ENCODE peak calls at places on chromosomes 5 and 9, in four cellular contexts. One of them, this sample, is unnamed.

GRCh38 chr9:134473353-134474057 is 147.2 kb downstream of the RXRA start:
- DNase-seq in IMR-90: no peak
- DNase-seq in fibroblast of lung: no peak
- DNase-seq in CD8-positive, alpha-beta T cell: no peak
- DNase-seq in this sample: no peak

GRCh38 chr5:83632874-83633273 is 87.8 kb downstream of the HAPLN1 start:
- DNase-seq in IMR-90: peak; percentile 84
- DNase-seq in fibroblast of lung: peak; percentile 87
- DNase-seq in CD8-positive, alpha-beta T cell: no peak
- DNase-seq in this sample: no peak

GRCh38 chr9:126453156-126453963 is 126.7 kb downstream of the MVB12B start:
- DNase-seq in IMR-90: no peak
- DNase-seq in fibroblast of lung: peak; percentile 39
- DNase-seq in CD8-positive, alpha-beta T cell: no peak
- DNase-seq in this sample: no peak

GRCh38 chr5:89313044-89313443 is 430.1 kb upstream of the MEF2C start:
- DNase-seq in IMR-90: peak; percentile 74
- DNase-seq in fibroblast of lung: peak; percentile 93
- DNase-seq in CD8-positive, alpha-beta T cell: no peak
- DNase-seq in this sample: no peak

GRCh38 chr9:4430492-4431261 is 59.6 kb upstream of the SLC1A1 start:
- DNase-seq in IMR-90: no peak
- DNase-seq in fibroblast of lung: peak; percentile 11
- DNase-seq in CD8-positive, alpha-beta T cell: no peak
- DNase-seq in this sample: no peak

GRCh38 chr5:139453683-139454567 is 8.6 kb downstream of the ECSCR start:
- DNase-seq in IMR-90: no peak
- DNase-seq in fibroblast of lung: no peak
- DNase-seq in CD8-positive, alpha-beta T cell: peak; percentile 54
- DNase-seq in this sample: no peak

GRCh38 chr9:84145780-84146179 is 165.2 kb downstream of the RMI1 start:
- DNase-seq in IMR-90: no peak
- DNase-seq in fibroblast of lung: no peak
- DNase-seq in CD8-positive, alpha-beta T cell: no peak
- DNase-seq in this sample: no peak

GRCh38 chr9:86187121-86187520 is 72.3 kb downstream of the C9orf153 start:
- DNase-seq in IMR-90: no peak
- DNase-seq in fibroblast of lung: no peak
- DNase-seq in CD8-positive, alpha-beta T cell: no peak
- DNase-seq in this sample: no peak

GRCh38 chr5:56637321-56637920 is 177.9 kb upstream of the MAP3K1 start:
- DNase-seq in IMR-90: peak; percentile 52
- DNase-seq in fibroblast of lung: peak; percentile 75
- DNase-seq in CD8-positive, alpha-beta T cell: no peak
- DNase-seq in this sample: no peak

GRCh38 chr9:110015759-110016158 is 192.2 kb downstream of the C9orf152 start:
- DNase-seq in IMR-90: peak; percentile 94
- DNase-seq in fibroblast of lung: peak; percentile 94
- DNase-seq in CD8-positive, alpha-beta T cell: no peak
- DNase-seq in this sample: peak; percentile 53

GRCh38 chr9:133882849-133883248 is 109.3 kb downstream of the VAV2 start:
- DNase-seq in IMR-90: no peak
- DNase-seq in fibroblast of lung: no peak
- DNase-seq in CD8-positive, alpha-beta T cell: no peak
- DNase-seq in this sample: no peak

GRCh38 chr9:72586388-72587160 is 65.2 kb downstream of the TMC1 start:
- DNase-seq in IMR-90: peak; percentile 90
- DNase-seq in fibroblast of lung: peak; percentile 77
- DNase-seq in CD8-positive, alpha-beta T cell: peak; percentile 61
- DNase-seq in this sample: peak; percentile 33

GRCh38 chr5:45454114-45454513 is 242.1 kb downstream of the HCN1 start:
- DNase-seq in IMR-90: peak; percentile 20
- DNase-seq in fibroblast of lung: peak; percentile 1
- DNase-seq in CD8-positive, alpha-beta T cell: no peak
- DNase-seq in this sample: no peak

GRCh38 chr5:90135979-90136378 is 273.6 kb downstream of the CETN3 start:
- DNase-seq in IMR-90: no peak
- DNase-seq in fibroblast of lung: no peak
- DNase-seq in CD8-positive, alpha-beta T cell: no peak
- DNase-seq in this sample: no peak

GRCh38 chr5:52392321-52392720 is 395.4 kb upstream of the ITGA1 start:
- DNase-seq in IMR-90: no peak
- DNase-seq in fibroblast of lung: no peak
- DNase-seq in CD8-positive, alpha-beta T cell: no peak
- DNase-seq in this sample: no peak

GRCh38 chr5:93990504-93991085 is 249.2 kb upstream of the POU5F2 start:
- DNase-seq in IMR-90: peak; percentile 2
- DNase-seq in fibroblast of lung: no peak
- DNase-seq in CD8-positive, alpha-beta T cell: no peak
- DNase-seq in this sample: no peak

GRCh38 chr5:78574157-78574673 is 74.4 kb downstream of the LHFPL2 start:
- DNase-seq in IMR-90: no peak
- DNase-seq in fibroblast of lung: no peak
- DNase-seq in CD8-positive, alpha-beta T cell: no peak
- DNase-seq in this sample: no peak

GRCh38 chr9:95887926-95888497 is 12.5 kb downstream of the ERCC6L2 start:
- DNase-seq in IMR-90: no peak
- DNase-seq in fibroblast of lung: no peak
- DNase-seq in CD8-positive, alpha-beta T cell: no peak
- DNase-seq in this sample: peak; percentile 26

GRCh38 chr9:113215142-113215541 is 5.9 kb downstream of the FKBP15 start:
- DNase-seq in IMR-90: peak; percentile 46
- DNase-seq in fibroblast of lung: peak; percentile 47
- DNase-seq in CD8-positive, alpha-beta T cell: no peak
- DNase-seq in this sample: peak; percentile 19

GRCh38 chr9:36980148-36980974 is 53.7 kb downstream of the PAX5 start:
- DNase-seq in IMR-90: no peak
- DNase-seq in fibroblast of lung: no peak
- DNase-seq in CD8-positive, alpha-beta T cell: no peak
- DNase-seq in this sample: no peak

GRCh38 chr9:104921067-104921741 is 6.8 kb downstream of the ABCA1 start:
- DNase-seq in IMR-90: no peak
- DNase-seq in fibroblast of lung: no peak
- DNase-seq in CD8-positive, alpha-beta T cell: no peak
- DNase-seq in this sample: no peak

GRCh38 chr5:97986069-97986468 is 787.4 kb upstream of the RGMB start:
- DNase-seq in IMR-90: peak; percentile 60
- DNase-seq in fibroblast of lung: peak; percentile 66
- DNase-seq in CD8-positive, alpha-beta T cell: no peak
- DNase-seq in this sample: no peak

GRCh38 chr9:98211260-98211659 is 18.8 kb upstream of the CORO2A start:
- DNase-seq in IMR-90: no peak
- DNase-seq in fibroblast of lung: no peak
- DNase-seq in CD8-positive, alpha-beta T cell: no peak
- DNase-seq in this sample: no peak

GRCh38 chr9:114302727-114303126 is 20.2 kb upstream of the ORM1 start:
- DNase-seq in IMR-90: no peak
- DNase-seq in fibroblast of lung: no peak
- DNase-seq in CD8-positive, alpha-beta T cell: peak; percentile 4
- DNase-seq in this sample: no peak

GRCh38 chr9:254516-254915 is 39.9 kb downstream of the DOCK8 start:
- DNase-seq in IMR-90: no peak
- DNase-seq in fibroblast of lung: no peak
- DNase-seq in CD8-positive, alpha-beta T cell: no peak
- DNase-seq in this sample: no peak

GRCh38 chr5:7396169-7397004 is 449 bp downstream of the ADCY2 start:
- DNase-seq in IMR-90: no peak
- DNase-seq in fibroblast of lung: peak; percentile 34
- DNase-seq in CD8-positive, alpha-beta T cell: no peak
- DNase-seq in this sample: no peak

GRCh38 chr5:5017827-5018559 is 122.1 kb upstream of the ADAMTS16 start:
- DNase-seq in IMR-90: no peak
- DNase-seq in fibroblast of lung: peak; percentile 89
- DNase-seq in CD8-positive, alpha-beta T cell: no peak
- DNase-seq in this sample: no peak

GRCh38 chr5:68041293-68041692 is 174.3 kb upstream of the PIK3R1 start:
- DNase-seq in IMR-90: no peak
- DNase-seq in fibroblast of lung: no peak
- DNase-seq in CD8-positive, alpha-beta T cell: no peak
- DNase-seq in this sample: no peak

GRCh38 chr5:51558682-51559081 is 175.4 kb downstream of the ISL1 start:
- DNase-seq in IMR-90: no peak
- DNase-seq in fibroblast of lung: no peak
- DNase-seq in CD8-positive, alpha-beta T cell: no peak
- DNase-seq in this sample: no peak

GRCh38 chr5:17206021-17206420 is 11.4 kb upstream of the BASP1 start:
- DNase-seq in IMR-90: no peak
- DNase-seq in fibroblast of lung: no peak
- DNase-seq in CD8-positive, alpha-beta T cell: no peak
- DNase-seq in this sample: no peak

GRCh38 chr5:103461223-103461622 is 101.4 kb downstream of the NUDT12 start:
- DNase-seq in IMR-90: peak; percentile 64
- DNase-seq in fibroblast of lung: peak; percentile 96
- DNase-seq in CD8-positive, alpha-beta T cell: no peak
- DNase-seq in this sample: no peak

GRCh38 chr9:29349050-29349449 is 1775.8 kb upstream of the C9orf72 start:
- DNase-seq in IMR-90: no peak
- DNase-seq in fibroblast of lung: peak; percentile 42
- DNase-seq in CD8-positive, alpha-beta T cell: no peak
- DNase-seq in this sample: no peak

GRCh38 chr5:3517331-3517730 is 78.3 kb upstream of the IRX1 start:
- DNase-seq in IMR-90: no peak
- DNase-seq in fibroblast of lung: no peak
- DNase-seq in CD8-positive, alpha-beta T cell: no peak
- DNase-seq in this sample: no peak

GRCh38 chr9:114189823-114190562 is 34.7 kb downstream of the COL27A1 start:
- DNase-seq in IMR-90: no peak
- DNase-seq in fibroblast of lung: no peak
- DNase-seq in CD8-positive, alpha-beta T cell: no peak
- DNase-seq in this sample: no peak

GRCh38 chr9:35649431-35650340 is 1.0 kb downstream of the SIT1 start:
- DNase-seq in IMR-90: no peak
- DNase-seq in fibroblast of lung: no peak
- DNase-seq in CD8-positive, alpha-beta T cell: peak; percentile 72
- DNase-seq in this sample: peak; percentile 55

GRCh38 chr9:128881884-128882676 is at the start of the genes KYAT1 and LRRC8A:
- DNase-seq in IMR-90: peak; percentile 93
- DNase-seq in fibroblast of lung: peak; percentile 93
- DNase-seq in CD8-positive, alpha-beta T cell: peak; percentile 99
- DNase-seq in this sample: peak; percentile 97

GRCh38 chr9:128885376-128885775 is 3.4 kb downstream of the LRRC8A start:
- DNase-seq in IMR-90: no peak
- DNase-seq in fibroblast of lung: no peak
- DNase-seq in CD8-positive, alpha-beta T cell: no peak
- DNase-seq in this sample: no peak

GRCh38 chr9:128882677-128883590 is 1.0 kb downstream of the LRRC8A start:
- DNase-seq in IMR-90: no peak
- DNase-seq in fibroblast of lung: peak; percentile 46
- DNase-seq in CD8-positive, alpha-beta T cell: no peak
- DNase-seq in this sample: no peak

GRCh38 chr9:128885798-128886197 is 3.9 kb downstream of the LRRC8A start:
- DNase-seq in IMR-90: no peak
- DNase-seq in fibroblast of lung: no peak
- DNase-seq in CD8-positive, alpha-beta T cell: no peak
- DNase-seq in this sample: no peak

GRCh38 chr9:128884164-128884563 is 2.2 kb downstream of the LRRC8A start:
- DNase-seq in IMR-90: no peak
- DNase-seq in fibroblast of lung: no peak
- DNase-seq in CD8-positive, alpha-beta T cell: no peak
- DNase-seq in this sample: no peak
- H3K4me3 ChIP-seq in IMR-90: no peak overlapping the region
- H3K4me3 ChIP-seq in fibroblast of lung: peak overlapping the region; percentile 96
- H3K4me3 ChIP-seq in CD8-positive, alpha-beta T cell: no peak overlapping the region
- H3K4me3 ChIP-seq in this sample: no peak overlapping the region

GRCh38 chr9:122336836-122337560 is 33.8 kb upstream of the PTGS1 start:
- DNase-seq in IMR-90: no peak
- DNase-seq in fibroblast of lung: no peak
- DNase-seq in CD8-positive, alpha-beta T cell: no peak
- DNase-seq in this sample: no peak
- H3K4me3 ChIP-seq in IMR-90: no peak overlapping the region
- H3K4me3 ChIP-seq in fibroblast of lung: no peak overlapping the region
- H3K4me3 ChIP-seq in CD8-positive, alpha-beta T cell: no peak overlapping the region
- H3K4me3 ChIP-seq in this sample: no peak overlapping the region

DNA sequence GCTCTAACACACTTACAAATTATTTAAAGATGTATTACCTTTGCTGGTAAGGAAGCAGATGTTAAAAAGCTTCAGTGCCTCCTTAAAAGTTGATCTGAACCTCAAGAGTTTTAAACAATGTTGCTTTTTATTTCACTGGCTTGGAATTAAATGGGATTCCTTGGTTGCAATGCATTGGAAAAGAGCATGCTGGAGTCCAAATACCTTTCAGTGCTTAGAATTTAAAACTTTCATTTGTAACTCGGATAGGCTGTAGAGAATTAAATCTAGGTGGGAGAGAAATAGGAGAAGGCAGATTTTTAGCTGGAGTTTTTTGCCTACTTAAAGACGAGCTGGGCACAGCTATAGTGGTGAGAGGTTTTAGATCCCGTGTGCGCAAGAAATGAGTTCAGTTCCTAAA is 129.0 kb downstream of the SPATA31D1 start:
- DNase-seq in IMR-90: no peak
- DNase-seq in fibroblast of lung: no peak
- DNase-seq in CD8-positive, alpha-beta T cell: no peak
- DNase-seq in this sample: no peak
- H3K4me3 ChIP-seq in IMR-90: no peak overlapping the region
- H3K4me3 ChIP-seq in fibroblast of lung: no peak overlapping the region
- H3K4me3 ChIP-seq in CD8-positive, alpha-beta T cell: no peak overlapping the region
- H3K4me3 ChIP-seq in this sample: no peak overlapping the region

DNA sequence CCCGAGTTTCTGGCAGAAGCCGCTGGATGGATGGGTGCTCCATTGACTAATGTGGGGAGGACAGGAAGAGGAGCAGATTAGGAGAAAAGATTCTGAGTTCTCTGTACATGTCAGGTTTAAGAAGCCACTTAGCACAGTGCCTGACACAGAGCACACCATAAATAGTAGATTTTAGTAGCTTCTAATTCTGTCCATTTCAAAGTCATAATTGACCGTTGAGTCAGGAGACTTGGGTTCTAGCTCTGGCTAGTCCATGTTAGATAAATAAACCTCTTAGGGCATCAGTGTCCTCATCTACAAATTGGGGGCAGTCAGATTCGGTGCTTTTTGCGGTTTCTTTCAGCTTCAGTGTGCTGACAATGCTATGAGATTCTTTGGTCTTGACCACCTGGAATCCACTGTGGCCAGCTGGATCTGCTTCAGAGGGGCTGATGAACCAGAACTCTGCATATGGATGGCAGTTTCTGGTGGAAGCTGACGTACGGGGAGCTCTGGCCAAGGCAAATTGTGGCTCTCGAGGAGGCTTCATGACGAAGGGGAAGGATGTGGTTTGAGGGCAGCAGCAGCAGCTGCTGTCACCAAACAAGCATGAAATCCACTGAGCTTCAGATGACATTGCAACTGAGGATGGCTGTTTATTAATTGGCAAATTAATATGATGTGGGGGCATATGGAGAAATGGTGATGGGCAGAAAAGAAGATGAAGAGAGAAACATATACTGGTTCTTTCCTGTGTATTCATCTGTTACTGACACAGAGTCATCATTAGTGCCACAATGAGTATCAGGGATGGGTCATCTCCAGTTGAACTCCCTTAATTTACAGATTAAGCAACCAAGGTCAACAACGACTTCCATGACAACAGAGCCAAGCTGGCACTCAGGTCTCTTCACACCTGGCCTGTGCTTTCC is 134.4 kb downstream of the AOPEP start:
- DNase-seq in IMR-90: peak; percentile 89
- DNase-seq in fibroblast of lung: peak; percentile 100
- DNase-seq in CD8-positive, alpha-beta T cell: peak; percentile 79
- DNase-seq in this sample: peak; percentile 78
- H3K4me3 ChIP-seq in IMR-90: no peak overlapping the region
- H3K4me3 ChIP-seq in fibroblast of lung: no peak overlapping the region
- H3K4me3 ChIP-seq in CD8-positive, alpha-beta T cell: peak overlapping the region; percentile 5
- H3K4me3 ChIP-seq in this sample: peak overlapping the region; percentile 22

This sample was measured in CD4-positive, alpha-beta memory T cell.